ENCODE peak calls at places on chromosomes 11 and 22, in seven cellular contexts. One of them, this sample, is unnamed.

GRCh38 chr22:19149962-19150361 is at the start of gene GSC2:
- DNase-seq in H1: no peak
- DNase-seq in transverse colon: no peak
- DNase-seq in A549: no peak
- DNase-seq in ovary: no peak
- DNase-seq in HepG2: no peak
- DNase-seq in stomach: no peak
- DNase-seq in this sample: no peak

GRCh38 chr11:78883506-78883905 is 308.8 kb upstream of the NARS2 start:
- DNase-seq in stomach: no peak
- DNase-seq in HepG2: no peak
- DNase-seq in ovary: no peak
- DNase-seq in H1: no peak
- DNase-seq in transverse colon: no peak
- DNase-seq in A549: no peak
- DNase-seq in this sample: no peak

GRCh38 chr11:12050911-12051667 is 42.7 kb upstream of the DKK3 start:
- DNase-seq in A549: no peak
- DNase-seq in HepG2: no peak
- DNase-seq in transverse colon: no peak
- DNase-seq in ovary: no peak
- DNase-seq in H1: no peak
- DNase-seq in stomach: peak; percentile 46
- DNase-seq in this sample: no peak

GRCh38 chr11:103947566-103947919 is 88.9 kb upstream of the DDI1 start:
- DNase-seq in A549: no peak
- DNase-seq in HepG2: no peak
- DNase-seq in H1: no peak
- DNase-seq in ovary: no peak
- DNase-seq in transverse colon: no peak
- DNase-seq in stomach: no peak
- DNase-seq in this sample: no peak

GRCh38 chr11:20192641-20193040 is 32.4 kb upstream of the DBX1 start:
- DNase-seq in stomach: no peak
- DNase-seq in H1: no peak
- DNase-seq in HepG2: no peak
- DNase-seq in transverse colon: no peak
- DNase-seq in ovary: no peak
- DNase-seq in A549: no peak
- DNase-seq in this sample: no peak

GRCh38 chr11:111634981-111635705 is 32.9 kb downstream of the SIK2 start:
- DNase-seq in H1: no peak
- DNase-seq in stomach: no peak
- DNase-seq in HepG2: no peak
- DNase-seq in ovary: no peak
- DNase-seq in transverse colon: no peak
- DNase-seq in A549: no peak
- DNase-seq in this sample: no peak

GRCh38 chr11:120577041-120577440 is 65.5 kb downstream of the GRIK4 start:
- DNase-seq in HepG2: no peak
- DNase-seq in A549: no peak
- DNase-seq in ovary: no peak
- DNase-seq in H1: no peak
- DNase-seq in transverse colon: no peak
- DNase-seq in stomach: no peak
- DNase-seq in this sample: no peak

GRCh38 chr11:64314805-64315561 is 2.4 kb downstream of the TRMT112 start:
- DNase-seq in H1: no peak
- DNase-seq in stomach: no peak
- DNase-seq in A549: no peak
- DNase-seq in HepG2: no peak
- DNase-seq in ovary: no peak
- DNase-seq in transverse colon: no peak
- DNase-seq in this sample: no peak

GRCh38 chr11:74011360-74012071 is 2.6 kb upstream of the UCP3 start:
- DNase-seq in transverse colon: no peak
- DNase-seq in H1: no peak
- DNase-seq in A549: no peak
- DNase-seq in HepG2: no peak
- DNase-seq in ovary: no peak
- DNase-seq in stomach: no peak
- DNase-seq in this sample: no peak

GRCh38 chr11:17479284-17480214 is 2.9 kb upstream of the ABCC8 start:
- DNase-seq in A549: peak; percentile 58
- DNase-seq in H1: peak; percentile 25
- DNase-seq in transverse colon: peak; percentile 41
- DNase-seq in stomach: peak; percentile 53
- DNase-seq in ovary: no peak
- DNase-seq in HepG2: no peak
- DNase-seq in this sample: no peak

GRCh38 chr11:1158681-1159525 is 1.1 kb downstream of the MUC5AC start:
- DNase-seq in H1: no peak
- DNase-seq in transverse colon: no peak
- DNase-seq in ovary: no peak
- DNase-seq in A549: no peak
- DNase-seq in stomach: peak; percentile 42
- DNase-seq in HepG2: no peak
- DNase-seq in this sample: no peak

GRCh38 chr11:76455331-76455730 is 10.5 kb downstream of the EMSY start:
- DNase-seq in stomach: no peak
- DNase-seq in HepG2: no peak
- DNase-seq in A549: no peak
- DNase-seq in ovary: no peak
- DNase-seq in transverse colon: no peak
- DNase-seq in H1: peak; percentile 91
- DNase-seq in this sample: no peak

GRCh38 chr11:128187377-128187776 is 400.0 kb downstream of the ETS1 start:
- DNase-seq in HepG2: no peak
- DNase-seq in ovary: no peak
- DNase-seq in H1: no peak
- DNase-seq in A549: no peak
- DNase-seq in stomach: no peak
- DNase-seq in transverse colon: no peak
- DNase-seq in this sample: no peak

GRCh38 chr11:128187829-128188228 is 399.5 kb downstream of the ETS1 start:
- DNase-seq in HepG2: no peak
- DNase-seq in transverse colon: no peak
- DNase-seq in A549: no peak
- DNase-seq in H1: no peak
- DNase-seq in ovary: no peak
- DNase-seq in stomach: no peak
- DNase-seq in this sample: no peak

GRCh38 chr11:128190312-128190711 is 397.0 kb downstream of the ETS1 start:
- DNase-seq in stomach: no peak
- DNase-seq in transverse colon: no peak
- DNase-seq in A549: no peak
- DNase-seq in HepG2: no peak
- DNase-seq in ovary: no peak
- DNase-seq in H1: no peak
- DNase-seq in this sample: no peak

GRCh38 chr11:128189823-128190222 is 397.5 kb downstream of the ETS1 start:
- DNase-seq in A549: no peak
- DNase-seq in transverse colon: no peak
- DNase-seq in ovary: no peak
- DNase-seq in stomach: no peak
- DNase-seq in HepG2: no peak
- DNase-seq in H1: no peak
- DNase-seq in this sample: no peak

DNA sequence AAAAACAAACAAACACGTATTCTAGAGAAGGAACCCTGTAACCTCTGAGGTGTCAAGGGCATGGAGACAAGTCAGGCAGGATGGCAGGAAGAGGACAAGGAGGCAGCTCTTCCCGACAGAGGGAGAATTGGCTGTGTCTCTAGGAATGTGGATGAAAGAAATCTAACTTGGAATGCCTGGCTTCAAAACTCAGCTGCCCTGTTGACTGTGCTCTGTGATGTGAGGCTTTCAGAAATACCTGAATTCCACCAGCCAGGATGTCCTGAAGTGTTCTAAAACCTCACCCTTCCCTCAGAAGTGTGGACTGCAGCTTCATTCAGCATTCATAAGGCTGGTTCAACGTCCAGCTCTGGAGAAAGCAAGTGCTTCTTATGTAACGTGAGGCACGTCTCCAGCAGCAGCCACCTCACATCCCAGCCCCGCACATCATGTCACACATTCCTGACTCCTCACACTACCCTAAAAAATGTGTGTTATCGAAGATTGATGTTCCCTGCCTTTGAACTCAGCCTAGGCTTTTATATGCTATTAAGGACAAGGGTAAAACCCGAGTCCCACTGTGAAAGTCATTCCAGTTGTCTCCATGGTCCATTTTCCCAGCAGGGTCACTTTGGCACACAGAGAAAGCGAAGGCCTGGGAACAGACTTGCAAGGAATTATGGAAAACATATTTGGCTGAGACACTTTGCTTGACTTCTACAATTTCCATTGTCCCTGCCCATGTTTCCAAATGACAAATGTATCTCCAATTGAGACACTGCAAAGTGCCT is 398.8 kb downstream of the ETS1 start:
- DNase-seq in stomach: no peak
- DNase-seq in transverse colon: no peak
- DNase-seq in H1: no peak
- DNase-seq in A549: no peak
- DNase-seq in ovary: no peak
- DNase-seq in HepG2: no peak
- DNase-seq in this sample: no peak
- TF ChIP-seq EP300 in stomach: no peak
- TF ChIP-seq EP300 in transverse colon: no peak
- TF ChIP-seq EP300 in H1: no peak
- TF ChIP-seq EP300 in A549: no peak
- TF ChIP-seq EP300 in ovary: no peak
- TF ChIP-seq EP300 in HepG2: no peak
- TF ChIP-seq EP300 in this sample: no peak

GRCh38 chr11:13378316-13378715 is 84.7 kb downstream of the BTBD10 start:
- DNase-seq in H1: no peak
- DNase-seq in stomach: no peak
- DNase-seq in transverse colon: no peak
- DNase-seq in A549: no peak
- DNase-seq in HepG2: no peak
- DNase-seq in ovary: no peak
- DNase-seq in this sample: no peak

GRCh38 chr11:13380731-13381130 is 82.3 kb downstream of the BTBD10 start:
- DNase-seq in H1: no peak
- DNase-seq in ovary: no peak
- DNase-seq in HepG2: no peak
- DNase-seq in stomach: no peak
- DNase-seq in transverse colon: no peak
- DNase-seq in A549: no peak
- DNase-seq in this sample: no peak

GRCh38 chr11:13376838-13377237 is 86.2 kb downstream of the BTBD10 start:
- DNase-seq in stomach: no peak
- DNase-seq in A549: no peak
- DNase-seq in ovary: no peak
- DNase-seq in transverse colon: no peak
- DNase-seq in HepG2: no peak
- DNase-seq in H1: no peak
- DNase-seq in this sample: no peak

GRCh38 chr11:13375798-13376197 is 87.2 kb downstream of the BTBD10 start:
- DNase-seq in A549: no peak
- DNase-seq in ovary: no peak
- DNase-seq in transverse colon: no peak
- DNase-seq in H1: no peak
- DNase-seq in stomach: no peak
- DNase-seq in HepG2: no peak
- DNase-seq in this sample: no peak

GRCh38 chr11:13376402-13376801 is 86.6 kb downstream of the BTBD10 start:
- DNase-seq in transverse colon: no peak
- DNase-seq in A549: no peak
- DNase-seq in ovary: no peak
- DNase-seq in H1: no peak
- DNase-seq in stomach: no peak
- DNase-seq in HepG2: no peak
- DNase-seq in this sample: no peak
- TF ChIP-seq EP300 in transverse colon: no peak
- TF ChIP-seq EP300 in A549: no peak
- TF ChIP-seq EP300 in ovary: no peak
- TF ChIP-seq EP300 in H1: no peak
- TF ChIP-seq EP300 in stomach: no peak
- TF ChIP-seq EP300 in HepG2: no peak
- TF ChIP-seq EP300 in this sample: no peak

GRCh38 chr22:39805117-39805516 is 88.4 kb downstream of the ENTHD1 start:
- DNase-seq in HepG2: no peak
- DNase-seq in ovary: no peak
- DNase-seq in stomach: no peak
- DNase-seq in A549: no peak
- DNase-seq in H1: no peak
- DNase-seq in transverse colon: no peak
- DNase-seq in this sample: no peak

GRCh38 chr22:39802682-39803081 is 90.9 kb downstream of the ENTHD1 start:
- DNase-seq in HepG2: no peak
- DNase-seq in A549: no peak
- DNase-seq in transverse colon: no peak
- DNase-seq in ovary: no peak
- DNase-seq in H1: no peak
- DNase-seq in stomach: no peak
- DNase-seq in this sample: no peak

GRCh38 chr22:39797528-39798147 is 95.9 kb downstream of the ENTHD1 start:
- DNase-seq in ovary: no peak
- DNase-seq in A549: no peak
- DNase-seq in HepG2: no peak
- DNase-seq in H1: no peak
- DNase-seq in transverse colon: no peak
- DNase-seq in stomach: no peak
- DNase-seq in this sample: no peak

DNA sequence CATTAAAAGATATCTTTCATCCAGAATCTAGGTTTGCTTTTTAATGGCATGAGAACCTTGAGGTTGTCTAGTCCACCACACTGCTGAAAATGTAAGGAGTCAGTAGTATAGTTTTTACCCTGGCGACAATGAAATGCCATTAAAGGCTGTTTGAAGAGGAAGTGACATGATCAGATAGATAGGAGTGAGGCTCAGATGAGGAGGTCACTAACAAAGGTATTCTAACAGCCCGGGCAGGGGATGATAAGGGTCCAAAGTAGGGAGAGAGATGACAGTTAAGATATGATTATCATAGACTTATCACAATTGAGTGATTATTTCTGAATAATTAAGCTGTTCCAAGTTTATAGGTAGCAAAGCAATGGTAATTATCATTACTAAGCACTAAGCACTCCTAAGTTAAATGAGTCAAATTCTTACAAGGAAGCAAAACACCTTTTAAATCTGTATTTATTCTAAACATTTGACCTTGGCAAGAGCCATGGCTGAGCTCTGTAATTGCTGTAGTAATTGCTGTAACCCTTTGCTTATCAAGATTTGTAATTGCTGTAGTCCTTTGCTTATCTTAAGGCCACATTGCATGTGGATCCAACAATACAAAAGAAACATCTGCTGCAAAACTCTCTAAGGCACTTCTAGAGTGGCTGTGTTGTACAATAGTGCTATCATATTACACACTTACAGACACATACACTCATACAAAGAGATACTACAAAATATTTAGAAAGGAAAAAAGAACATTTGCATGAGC is 92.6 kb downstream of the ENTHD1 start:
- DNase-seq in HepG2: no peak
- DNase-seq in A549: no peak
- DNase-seq in ovary: no peak
- DNase-seq in H1: no peak
- DNase-seq in stomach: no peak
- DNase-seq in transverse colon: no peak
- DNase-seq in this sample: no peak
- TF ChIP-seq EP300 in HepG2: no peak
- TF ChIP-seq EP300 in A549: no peak
- TF ChIP-seq EP300 in ovary: no peak
- TF ChIP-seq EP300 in H1: no peak
- TF ChIP-seq EP300 in stomach: no peak
- TF ChIP-seq EP300 in transverse colon: no peak
- TF ChIP-seq EP300 in this sample: no peak

GRCh38 chr22:30910358-30910757 is 58.2 kb downstream of the MORC2 start:
- DNase-seq in stomach: no peak
- DNase-seq in H1: no peak
- DNase-seq in A549: no peak
- DNase-seq in ovary: no peak
- DNase-seq in HepG2: no peak
- DNase-seq in transverse colon: no peak
- DNase-seq in this sample: no peak
- TF ChIP-seq EP300 in stomach: no peak
- TF ChIP-seq EP300 in H1: no peak
- TF ChIP-seq EP300 in A549: no peak
- TF ChIP-seq EP300 in ovary: no peak
- TF ChIP-seq EP300 in HepG2: no peak
- TF ChIP-seq EP300 in transverse colon: no peak
- TF ChIP-seq EP300 in this sample: no peak